ENCODE peak calls at places on chromosomes 12 and 14, in five cellular contexts. One of them, this sample, is unnamed.

GRCh38 chr12:57005980-57006808 is at the start of gene ZBTB39:
- DNase-seq in esophagus squamous epithelium: no peak
- DNase-seq in breast epithelium: peak; percentile 26
- DNase-seq in endothelial cell of umbilical vein: peak; percentile 37
- DNase-seq in K562: peak; percentile 96
- DNase-seq in this sample: peak; percentile 82

GRCh38 chr12:67452119-67452805 is 183.1 kb downstream of the CAND1 start:
- DNase-seq in esophagus squamous epithelium: no peak
- DNase-seq in breast epithelium: no peak
- DNase-seq in endothelial cell of umbilical vein: no peak
- DNase-seq in K562: no peak
- DNase-seq in this sample: no peak

GRCh38 chr12:12081836-12082497 is 11.2 kb downstream of the BCL2L14 start:
- DNase-seq in esophagus squamous epithelium: no peak
- DNase-seq in breast epithelium: no peak
- DNase-seq in endothelial cell of umbilical vein: peak; percentile 79
- DNase-seq in K562: peak; percentile 32
- DNase-seq in this sample: peak; percentile 54

GRCh38 chr12:91781114-91781513 is 364.5 kb downstream of the BTG1 start:
- DNase-seq in esophagus squamous epithelium: no peak
- DNase-seq in breast epithelium: no peak
- DNase-seq in endothelial cell of umbilical vein: peak; percentile 5
- DNase-seq in K562: no peak
- DNase-seq in this sample: no peak

GRCh38 chr14:94305620-94306019 is 12.6 kb upstream of the SERPINA10 start:
- DNase-seq in esophagus squamous epithelium: no peak
- DNase-seq in breast epithelium: no peak
- DNase-seq in endothelial cell of umbilical vein: no peak
- DNase-seq in K562: no peak
- DNase-seq in this sample: no peak

GRCh38 chr14:51167587-51168219 is 72.3 kb upstream of the TMX1 start:
- DNase-seq in esophagus squamous epithelium: no peak
- DNase-seq in breast epithelium: no peak
- DNase-seq in endothelial cell of umbilical vein: no peak
- DNase-seq in K562: no peak
- DNase-seq in this sample: no peak

GRCh38 chr14:59570122-59570521 is 6.5 kb downstream of the CCDC175 start:
- DNase-seq in esophagus squamous epithelium: no peak
- DNase-seq in breast epithelium: no peak
- DNase-seq in endothelial cell of umbilical vein: no peak
- DNase-seq in K562: no peak
- DNase-seq in this sample: no peak

GRCh38 chr12:1117970-1118563 is 127.0 kb downstream of the ERC1 start:
- DNase-seq in esophagus squamous epithelium: no peak
- DNase-seq in breast epithelium: peak; percentile 60
- DNase-seq in endothelial cell of umbilical vein: peak; percentile 81
- DNase-seq in K562: peak; percentile 39
- DNase-seq in this sample: peak; percentile 79

GRCh38 chr14:28661171-28661772 is 105.3 kb upstream of the FOXG1 start:
- DNase-seq in esophagus squamous epithelium: no peak
- DNase-seq in breast epithelium: no peak
- DNase-seq in endothelial cell of umbilical vein: no peak
- DNase-seq in K562: no peak
- DNase-seq in this sample: no peak

GRCh38 chr14:66104486-66104885 is 381.7 kb upstream of the CCDC196 start:
- DNase-seq in esophagus squamous epithelium: no peak
- DNase-seq in breast epithelium: no peak
- DNase-seq in endothelial cell of umbilical vein: no peak
- DNase-seq in K562: peak; percentile 28
- DNase-seq in this sample: no peak

DNA sequence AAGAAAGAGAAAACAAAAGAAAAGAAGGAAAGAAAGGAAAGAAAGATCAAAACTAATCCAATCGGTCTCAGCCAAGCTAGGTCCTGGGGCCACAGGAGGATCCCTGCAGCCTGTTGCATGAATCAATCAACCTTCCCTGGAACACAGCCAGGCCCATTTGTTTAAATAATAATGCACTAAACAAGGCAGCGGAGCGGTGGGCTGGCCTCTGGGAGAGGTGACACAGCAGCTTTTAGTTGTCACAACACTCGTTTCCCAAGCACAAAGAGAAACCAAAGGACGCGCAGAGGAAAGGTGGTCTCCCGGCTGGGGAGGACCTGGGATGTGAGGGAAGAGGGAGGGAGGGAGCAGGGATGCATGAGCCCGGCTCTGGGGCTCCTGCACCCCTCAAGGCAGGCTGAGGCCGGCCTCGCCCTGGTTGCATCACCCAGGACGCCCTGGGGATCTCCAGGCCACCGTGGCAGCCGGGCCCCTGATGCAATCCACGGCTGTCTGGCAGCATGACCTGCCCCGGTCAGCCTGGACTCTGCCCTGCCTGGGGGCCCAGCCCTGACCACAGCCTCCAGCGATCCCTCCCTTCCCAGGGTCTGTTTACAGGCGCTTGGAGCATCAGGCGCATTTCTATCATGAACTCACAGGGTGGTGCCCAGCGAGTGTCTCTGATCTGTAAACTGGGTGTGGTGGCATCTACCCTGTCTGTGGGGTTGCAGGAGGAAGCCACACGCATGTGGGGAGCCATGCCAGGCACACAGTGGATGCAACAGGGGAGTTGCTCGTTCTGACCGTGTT is 32.5 kb downstream of the MMP17 start:
- DNase-seq in esophagus squamous epithelium: no peak
- DNase-seq in breast epithelium: no peak
- DNase-seq in endothelial cell of umbilical vein: peak; percentile 10
- DNase-seq in K562: peak; percentile 66
- DNase-seq in this sample: peak; percentile 75
- TF ChIP-seq POLR2A in esophagus squamous epithelium: no peak
- TF ChIP-seq POLR2A in breast epithelium: no peak
- TF ChIP-seq POLR2A in endothelial cell of umbilical vein: no peak
- TF ChIP-seq POLR2A in K562: peak; percentile 51
- TF ChIP-seq POLR2A in this sample: peak; percentile 26

DNA sequence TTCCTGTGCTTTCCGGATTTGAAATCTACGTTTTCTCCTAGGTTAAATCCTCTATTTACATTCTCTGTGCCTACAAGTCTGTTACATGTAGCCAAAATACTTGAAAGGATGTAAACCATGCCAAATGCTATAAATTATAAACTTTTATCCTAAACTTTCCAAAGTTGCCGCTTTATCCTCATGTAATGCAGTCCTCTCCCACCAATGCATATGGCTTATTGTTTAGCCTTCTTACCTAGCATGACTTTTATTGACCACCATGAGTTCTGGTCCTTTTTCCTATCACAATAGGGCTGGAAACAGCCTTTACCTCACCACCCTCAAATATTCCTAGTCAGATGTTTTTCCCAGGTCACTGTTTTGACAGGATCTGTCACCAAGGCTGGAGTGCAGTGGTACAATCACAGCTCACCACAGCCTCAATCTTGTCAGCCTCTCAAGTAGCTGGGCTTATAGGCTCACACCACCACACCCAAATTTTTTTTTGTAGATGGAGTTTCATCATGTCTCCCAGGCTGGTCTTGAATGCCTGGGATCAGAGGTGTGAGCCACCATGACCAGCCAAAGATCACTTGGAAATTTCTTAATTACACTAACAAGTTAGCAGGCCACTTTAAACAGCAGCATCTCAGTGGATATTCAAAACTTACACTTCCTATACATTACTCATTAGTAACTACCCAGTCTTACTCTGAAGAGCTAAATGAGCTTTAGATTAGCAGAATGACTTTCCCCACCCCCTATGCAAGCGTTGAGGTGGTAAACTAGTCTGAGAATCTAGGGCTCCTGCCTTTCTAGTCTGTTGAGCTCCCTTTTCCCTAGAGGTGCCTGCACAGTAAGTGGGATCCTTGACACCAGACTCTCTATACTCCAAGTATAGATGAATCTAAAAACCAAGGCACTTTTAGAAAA is 4.1 kb downstream of the TUBA1B start:
- DNase-seq in esophagus squamous epithelium: no peak
- DNase-seq in breast epithelium: no peak
- DNase-seq in endothelial cell of umbilical vein: no peak
- DNase-seq in K562: no peak
- DNase-seq in this sample: peak; percentile 38
- TF ChIP-seq POLR2A in esophagus squamous epithelium: no peak
- TF ChIP-seq POLR2A in breast epithelium: no peak
- TF ChIP-seq POLR2A in endothelial cell of umbilical vein: peak; percentile 82
- TF ChIP-seq POLR2A in K562: peak; percentile 92
- TF ChIP-seq POLR2A in this sample: peak; percentile 43

GRCh38 chr12:122265433-122265832 is 861 bp downstream of the VPS33A start:
- DNase-seq in esophagus squamous epithelium: no peak
- DNase-seq in breast epithelium: no peak
- DNase-seq in endothelial cell of umbilical vein: no peak
- DNase-seq in K562: no peak
- DNase-seq in this sample: peak; percentile 37

GRCh38 chr12:122265931-122266771 is at the start of gene VPS33A:
- DNase-seq in esophagus squamous epithelium: peak; percentile 75
- DNase-seq in breast epithelium: peak; percentile 96
- DNase-seq in endothelial cell of umbilical vein: peak; percentile 97
- DNase-seq in K562: peak; percentile 95
- DNase-seq in this sample: peak; percentile 98
- TF ChIP-seq POLR2A in esophagus squamous epithelium: peak; percentile 16
- TF ChIP-seq POLR2A in breast epithelium: peak; percentile 31
- TF ChIP-seq POLR2A in endothelial cell of umbilical vein: peak; percentile 91
- TF ChIP-seq POLR2A in K562: peak; percentile 89
- TF ChIP-seq POLR2A in this sample: peak; percentile 90

DNA sequence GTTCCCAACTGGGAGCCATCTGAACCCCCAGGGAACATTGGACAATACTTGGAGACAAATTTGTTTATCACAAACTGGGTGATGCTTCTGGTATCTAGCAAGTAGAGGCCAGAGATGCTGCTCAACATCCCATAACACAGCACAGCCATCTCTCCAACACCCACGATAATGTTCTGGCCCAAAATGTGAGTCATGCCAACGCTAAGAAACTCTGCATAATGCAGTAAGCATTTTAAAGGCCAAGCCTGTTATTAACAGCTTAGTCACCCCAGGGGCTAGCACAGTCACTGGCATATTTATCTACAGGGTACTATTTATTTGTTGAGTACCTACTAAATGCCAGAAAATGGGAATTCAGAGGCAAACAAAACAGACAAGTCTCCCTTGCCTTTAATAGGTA is 873.1 kb upstream of the TMEM132C start:
- DNase-seq in esophagus squamous epithelium: no peak
- DNase-seq in breast epithelium: no peak
- DNase-seq in endothelial cell of umbilical vein: no peak
- DNase-seq in K562: no peak
- DNase-seq in this sample: no peak
- TF ChIP-seq POLR2A in esophagus squamous epithelium: no peak
- TF ChIP-seq POLR2A in breast epithelium: no peak
- TF ChIP-seq POLR2A in endothelial cell of umbilical vein: no peak
- TF ChIP-seq POLR2A in K562: no peak
- TF ChIP-seq POLR2A in this sample: no peak